ENCODE peak calls at places on chromosome 19, in five cellular contexts. L, F, O, A and Y are unnamed samples.
A peak's percentile ranks its signal among the peaks of the same experiment; 100 is the strongest.

GRCh38 chr19:19062454-19063182 is 1.2 kb upstream of the SLC25A42 start:
- DNase-seq in L (no peak), F (no peak), O (peak; percentile 63), A (no peak), Y (peak; percentile 54)

GRCh38 chr19:35295453-35295791 is 3.5 kb downstream of the MAG start:
- DNase-seq in L (no peak), F (no peak), O (no peak), A (no peak), Y (no peak)

GRCh38 chr19:50290775-50291174 is 38.4 kb downstream of the KCNC3 start:
- DNase-seq in L (no peak), F (no peak), O (no peak), A (no peak), Y (no peak)

GRCh38 chr19:8487137-8487851 is 15.1 kb downstream of the PRAM1 start:
- DNase-seq in L (no peak), F (peak; percentile 54), O (no peak), A (no peak), Y (no peak)

GRCh38 chr19:16002985-16003384 is 54.2 kb downstream of the OR10H4 start:
- DNase-seq in L (no peak), F (no peak), O (no peak), A (no peak), Y (no peak)

GRCh38 chr19:30273184-30273583 is 99.0 kb upstream of the ZNF536 start:
- DNase-seq in L (no peak), F (no peak), O (no peak), A (no peak), Y (no peak)

GRCh38 chr19:54481326-54481930 is 8.3 kb upstream of the CDC42EP5 start:
- DNase-seq in L (no peak), F (no peak), O (peak; percentile 63), A (no peak), Y (peak; percentile 46)

GRCh38 chr19:38535212-38535611 is 82.5 kb downstream of the MAP4K1 start:
- DNase-seq in L (no peak), F (no peak), O (no peak), A (no peak), Y (no peak)

GRCh38 chr19:35732540-35733179 is 9.6 kb downstream of the IGFLR1 start:
- DNase-seq in L (no peak), F (no peak), O (no peak), A (no peak), Y (no peak)

GRCh38 chr19:53537523-53538377 is at the start of gene ZNF331:
- DNase-seq in L (peak; percentile 80), F (peak; percentile 89), O (peak; percentile 86), A (peak; percentile 74), Y (peak; percentile 69)

GRCh38 chr19:53034054-53034453 is 10.5 kb upstream of the ERVV-2 start:
- DNase-seq in L (no peak), F (no peak), O (no peak), A (no peak), Y (no peak)

GRCh38 chr19:8030906-8031305 is 21.7 kb upstream of the CCL25 start:
- DNase-seq in L (no peak), F (no peak), O (peak; percentile 30), A (no peak), Y (no peak)

DNA sequence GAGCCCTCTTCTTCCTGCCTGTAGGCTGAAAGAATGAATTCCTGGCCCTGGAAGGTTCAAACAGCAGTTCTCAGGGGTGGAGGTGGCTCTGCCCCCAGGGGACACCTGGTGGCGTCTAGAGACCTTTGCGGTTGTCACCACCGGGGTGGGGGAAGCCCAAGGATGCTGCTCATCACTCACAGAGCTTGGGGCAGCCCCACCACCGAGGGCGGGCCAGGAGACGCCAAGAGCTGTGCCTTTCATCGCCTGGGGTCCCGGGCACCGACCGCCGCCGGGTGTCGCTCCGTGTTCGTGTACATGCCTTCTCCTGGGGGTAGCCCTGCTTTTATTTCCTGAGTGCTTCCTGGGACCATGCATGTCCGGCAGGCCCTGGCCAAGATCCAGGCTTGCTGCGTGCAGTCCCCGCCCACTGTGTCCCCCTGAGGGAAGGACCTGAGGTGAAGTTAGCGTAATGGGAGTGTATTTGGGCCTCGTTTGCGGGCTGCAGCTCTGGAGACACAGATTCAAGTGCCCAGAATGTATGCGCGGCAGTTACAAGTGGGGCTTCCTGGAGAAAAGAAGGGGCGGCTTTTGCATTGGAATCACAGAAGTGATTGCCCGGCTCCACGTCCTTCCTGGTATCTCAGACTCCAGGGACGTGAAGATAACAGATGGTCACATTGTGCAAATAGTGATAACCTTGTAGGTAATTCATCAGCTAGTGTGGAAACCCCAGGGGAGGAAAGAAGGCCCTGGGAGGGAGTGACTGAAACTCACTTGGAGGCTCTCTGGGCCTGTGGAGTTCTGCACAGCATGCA is 7.8 kb downstream of the DOT1L start:
- DNase-seq in L (peak; percentile 73), F (peak; percentile 75), O (no peak), A (no peak), Y (no peak)
- H3K4me3 ChIP-seq in L (peak overlapping the region; percentile 14), F (no peak overlapping the region), O (no peak overlapping the region), A (no peak overlapping the region), Y (no peak overlapping the region)

GRCh38 chr19:5309438-5310204 is 31.0 kb downstream of the PTPRS start:
- DNase-seq in L (no peak), F (no peak), O (peak; percentile 52), A (no peak), Y (no peak)

GRCh38 chr19:5307655-5308054 is 33.0 kb downstream of the PTPRS start:
- DNase-seq in L (no peak), F (no peak), O (no peak), A (no peak), Y (no peak)

GRCh38 chr19:5306531-5306930 is 34.1 kb downstream of the PTPRS start:
- DNase-seq in L (no peak), F (no peak), O (no peak), A (no peak), Y (no peak)

GRCh38 chr19:5312058-5312457 is 28.6 kb downstream of the PTPRS start:
- DNase-seq in L (no peak), F (no peak), O (no peak), A (no peak), Y (no peak)

DNA sequence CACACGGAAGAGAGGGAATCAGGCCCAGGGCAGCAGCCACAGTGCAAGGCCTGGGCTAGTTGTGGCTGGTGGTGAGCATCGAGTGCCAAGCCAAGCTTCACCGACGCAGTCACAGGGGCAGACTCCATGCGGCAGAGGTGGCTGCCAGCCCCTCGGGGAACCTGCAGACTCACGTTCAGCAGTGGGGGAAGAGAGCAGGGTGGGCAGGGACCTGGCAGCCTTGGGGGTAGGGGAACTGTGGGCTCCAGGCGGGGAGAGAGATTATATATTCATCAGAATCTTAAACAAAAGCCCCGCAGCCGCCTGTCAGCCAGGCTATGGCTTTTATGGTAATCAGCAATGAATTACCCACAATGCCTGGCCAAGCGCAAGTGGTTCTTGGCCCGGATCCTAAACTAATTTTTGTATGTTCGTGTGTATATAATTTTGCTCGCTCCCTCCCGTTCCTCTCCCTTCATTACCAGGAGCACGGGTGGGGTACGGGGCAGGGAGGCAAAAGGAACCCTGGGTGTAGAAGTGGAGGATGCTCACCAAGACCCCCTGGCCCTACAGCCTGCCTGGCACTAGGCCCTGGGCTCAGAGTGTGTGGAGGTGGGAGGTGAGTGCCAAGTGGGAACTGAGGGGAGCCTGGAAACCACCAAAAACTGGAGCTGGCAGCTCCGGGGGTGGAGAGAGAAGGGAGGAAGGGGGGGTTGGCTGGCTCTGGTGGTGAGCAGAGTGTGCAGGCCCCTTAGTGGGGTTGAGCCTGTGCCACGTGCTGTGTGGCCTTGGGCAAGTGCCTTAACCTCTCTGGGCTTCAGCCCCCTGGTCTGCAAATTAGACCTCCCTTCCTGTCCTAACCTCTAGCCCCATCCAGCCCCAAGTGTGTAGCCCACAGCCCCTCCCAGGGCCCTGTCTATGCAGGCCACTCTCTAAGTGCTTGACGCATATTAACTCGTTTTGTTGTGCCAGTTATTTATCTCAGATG is 31.9 kb downstream of the PTPRS start:
- DNase-seq in L (peak; percentile 42), F (no peak), O (peak; percentile 68), A (no peak), Y (peak; percentile 43)
- H3K4me3 ChIP-seq in L (peak overlapping the region; percentile 27), F (no peak overlapping the region), O (peak overlapping the region; percentile 44), A (no peak overlapping the region), Y (peak overlapping the region; percentile 5)

GRCh38 chr19:3984908-3985642 is at the start of gene EEF2:
- DNase-seq in L (peak; percentile 90), F (peak; percentile 86), O (peak; percentile 94), A (peak; percentile 78), Y (peak; percentile 86)

GRCh38 chr19:3985643-3986259 is 488 bp upstream of the EEF2 start:
- DNase-seq in L (no peak), F (no peak), O (peak; percentile 15), A (no peak), Y (no peak)

GRCh38 chr19:3984584-3984907 is 717 bp downstream of the EEF2 start:
- DNase-seq in L (no peak), F (no peak), O (no peak), A (no peak), Y (no peak)

GRCh38 chr19:3987619-3988371 is 2.5 kb upstream of the EEF2 start:
- DNase-seq in L (peak; percentile 90), F (peak; percentile 85), O (peak; percentile 88), A (peak; percentile 79), Y (peak; percentile 76)

DNA sequence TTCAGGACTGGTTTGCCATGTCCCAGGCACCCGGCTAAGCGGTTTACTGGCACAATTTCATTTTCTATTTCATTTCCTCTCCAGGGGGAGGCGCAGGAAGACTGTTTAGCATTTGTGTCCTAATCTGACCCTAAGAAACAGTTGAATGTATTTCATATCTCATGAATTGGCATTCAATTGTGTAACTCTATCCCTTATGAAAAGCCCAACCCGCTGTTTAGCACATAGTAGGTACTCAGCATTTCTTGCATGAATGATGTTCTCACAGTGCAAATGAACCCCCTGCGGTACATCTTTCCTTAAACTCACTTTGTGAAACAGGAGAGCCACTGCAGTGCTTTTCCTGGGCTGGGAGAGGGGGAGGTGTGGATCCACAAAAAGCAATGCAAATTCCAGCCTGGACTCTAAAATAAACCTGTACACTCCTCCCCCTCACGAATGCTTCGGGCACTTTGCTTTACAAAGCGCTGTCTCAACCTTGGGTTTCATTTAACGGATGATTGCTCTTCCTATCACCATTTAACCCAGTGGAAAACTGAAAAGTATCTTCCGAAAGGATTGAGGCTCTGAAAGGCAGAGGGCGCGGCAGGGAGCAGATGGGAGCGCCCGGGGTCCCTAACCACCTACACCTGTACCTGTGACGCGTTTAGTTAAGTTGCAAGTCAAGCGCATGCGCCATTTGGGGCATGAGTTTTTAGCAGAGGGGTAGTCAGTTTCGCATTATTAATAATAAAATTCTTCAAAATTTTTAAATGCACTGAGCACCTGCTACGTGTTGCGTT is 1.2 kb upstream of the EEF2 start:
- DNase-seq in L (no peak), F (peak; percentile 51), O (peak; percentile 92), A (no peak), Y (peak; percentile 85)
- H3K4me3 ChIP-seq in L (peak overlapping the region; percentile 88), F (peak overlapping the region; percentile 90), O (peak overlapping the region; percentile 97), A (peak overlapping the region; percentile 31), Y (peak overlapping the region; percentile 95)

GRCh38 chr19:46289724-46290619 is 6.9 kb upstream of the HIF3A start:
- DNase-seq in L (no peak), F (no peak), O (no peak), A (no peak), Y (no peak)

GRCh38 chr19:46288896-46289588 is 7.8 kb upstream of the HIF3A start:
- DNase-seq in L (peak; percentile 55), F (no peak), O (peak; percentile 93), A (no peak), Y (peak; percentile 93)

GRCh38 chr19:46295401-46296308 is 1.2 kb upstream of the HIF3A start:
- DNase-seq in L (no peak), F (no peak), O (no peak), A (no peak), Y (no peak)

GRCh38 chr19:46294475-46294874 is 2.4 kb upstream of the HIF3A start:
- DNase-seq in L (no peak), F (no peak), O (no peak), A (no peak), Y (no peak)

DNA sequence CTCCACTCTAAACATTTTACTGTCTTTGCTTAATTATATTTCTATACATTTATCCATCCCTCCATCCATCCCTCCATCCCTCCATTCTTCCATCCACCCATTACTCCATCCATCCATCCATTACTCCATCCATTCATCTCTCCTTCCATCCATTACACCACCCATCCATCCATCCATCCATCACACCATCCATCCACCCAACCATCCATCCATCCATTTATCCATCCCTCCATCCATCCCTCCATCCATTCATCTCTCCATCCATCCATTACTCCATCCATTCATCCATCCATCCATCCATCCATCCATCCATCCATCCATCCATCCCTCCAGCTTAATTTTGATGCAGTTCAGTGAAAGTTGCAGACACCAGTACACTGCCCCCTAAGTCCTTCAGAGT is 5.0 kb upstream of the HIF3A start:
- DNase-seq in L (no peak), F (no peak), O (no peak), A (no peak), Y (no peak)
- H3K4me3 ChIP-seq in L (no peak overlapping the region), F (no peak overlapping the region), O (no peak overlapping the region), A (no peak overlapping the region), Y (no peak overlapping the region)